ENCODE peak calls at places on chromosomes 7 and 10, in seven cellular contexts. R is astrocyte of the cerebellum; Y is CD8-positive, alpha-beta T cell; V is foreskin fibroblast; S is A549; E is colonic mucosa; W is cardiac muscle cell. O is an unnamed sample.

GRCh38 chr7:112416127-112416526 is 34.1 kb upstream of the IFRD1 start:
- DNase-seq in R (no peak), Y (no peak), V (peak; percentile 67), S (no peak), E (no peak), W (no peak), O (no peak)

GRCh38 chr7:45089314-45089891 is 634 bp upstream of the NACAD start:
- DNase-seq in R (no peak), Y (peak; percentile 49), V (peak; percentile 70), S (peak; percentile 58), E (peak; percentile 54), W (peak; percentile 49), O (peak; percentile 64)

GRCh38 chr7:77199008-77199966 is at the start of gene FGL2:
- DNase-seq in R (peak; percentile 34), Y (no peak), V (peak; percentile 75), S (no peak), E (peak; percentile 70), W (peak; percentile 33), O (peak; percentile 23)

GRCh38 chr10:113897693-113898618 is 43.5 kb downstream of the NHLRC2 start:
- DNase-seq in R (no peak), Y (no peak), V (no peak), S (no peak), E (no peak), W (peak; percentile 57), O (no peak)

GRCh38 chr10:107022600-107023354 is 141.7 kb downstream of the SORCS1 start:
- DNase-seq in R (no peak), Y (no peak), V (peak; percentile 4), S (no peak), E (no peak), W (no peak), O (no peak)

GRCh38 chr7:29214056-29214455 is 19.5 kb downstream of the CHN2 start:
- DNase-seq in R (no peak), Y (no peak), V (no peak), S (no peak), E (no peak), W (no peak), O (no peak)

GRCh38 chr7:21639206-21639868 is 96.5 kb downstream of the DNAH11 start:
- DNase-seq in R (no peak), Y (no peak), V (no peak), S (no peak), E (no peak), W (no peak), O (no peak)

GRCh38 chr7:102840404-102840803 is 72.4 kb upstream of the LRRC17 start:
- DNase-seq in R (no peak), Y (no peak), V (no peak), S (no peak), E (no peak), W (no peak), O (no peak)

GRCh38 chr10:26621889-26622681 is 75.4 kb upstream of the PDSS1 start:
- DNase-seq in R (no peak), Y (no peak), V (peak; percentile 8), S (peak; percentile 34), E (peak; percentile 47), W (peak; percentile 36), O (peak; percentile 26)

GRCh38 chr10:21078410-21079329 is 181.6 kb upstream of the NEBL start:
- DNase-seq in R (peak; percentile 68), Y (no peak), V (peak; percentile 85), S (peak; percentile 55), E (peak; percentile 65), W (peak; percentile 83), O (peak; percentile 59)

GRCh38 chr7:51428226-51428887 is 111.7 kb upstream of the COBL start:
- DNase-seq in R (peak; percentile 4), Y (no peak), V (no peak), S (no peak), E (no peak), W (no peak), O (no peak)

GRCh38 chr10:78551184-78552005 is 517.4 kb upstream of the ZMIZ1 start:
- DNase-seq in R (no peak), Y (no peak), V (no peak), S (no peak), E (no peak), W (no peak), O (no peak)

GRCh38 chr7:78057571-78057970 is 259.0 kb downstream of the PHTF2 start:
- DNase-seq in R (no peak), Y (no peak), V (no peak), S (no peak), E (no peak), W (no peak), O (no peak)

GRCh38 chr7:29896685-29897411 is 90.5 kb downstream of the WIPF3 start:
- DNase-seq in R (no peak), Y (no peak), V (no peak), S (no peak), E (no peak), W (no peak), O (no peak)

GRCh38 chr7:131511774-131512535 is 44.5 kb downstream of the PODXL start:
- DNase-seq in R (no peak), Y (no peak), V (no peak), S (no peak), E (no peak), W (no peak), O (no peak)

GRCh38 chr7:120207037-120207436 is 65.9 kb upstream of the KCND2 start:
- DNase-seq in R (no peak), Y (no peak), V (no peak), S (no peak), E (no peak), W (no peak), O (no peak)

GRCh38 chr7:128178611-128179010 is 62.5 kb upstream of the LEP start:
- DNase-seq in R (no peak), Y (no peak), V (no peak), S (no peak), E (no peak), W (no peak), O (no peak)

GRCh38 chr10:73262105-73262730 is 9.8 kb upstream of the MRPS16 start:
- DNase-seq in R (peak; percentile 11), Y (no peak), V (peak; percentile 90), S (peak; percentile 68), E (no peak), W (no peak), O (no peak)

GRCh38 chr10:30529373-30529998 is 95.5 kb downstream of the MAP3K8 start:
- DNase-seq in R (no peak), Y (peak; percentile 66), V (no peak), S (no peak), E (peak; percentile 49), W (no peak), O (peak; percentile 90)

GRCh38 chr7:29771081-29771832 is 35.1 kb upstream of the WIPF3 start:
- DNase-seq in R (no peak), Y (no peak), V (peak; percentile 4), S (no peak), E (no peak), W (peak; percentile 70), O (no peak)

GRCh38 chr10:22545643-22546042 is 168.7 kb downstream of the PIP4K2A start:
- DNase-seq in R (no peak), Y (no peak), V (no peak), S (no peak), E (no peak), W (no peak), O (no peak)

GRCh38 chr10:31138026-31138553 is 106.4 kb upstream of the ZNF438 start:
- DNase-seq in R (no peak), Y (no peak), V (peak; percentile 50), S (no peak), E (no peak), W (no peak), O (no peak)

GRCh38 chr7:76302299-76303056 is at the start of gene HSPB1:
- DNase-seq in R (peak; percentile 47), Y (no peak), V (peak; percentile 96), S (peak; percentile 73), E (peak; percentile 96), W (peak; percentile 96), O (peak; percentile 80)

GRCh38 chr7:5699951-5700384 is 81.5 kb downstream of the RNF216 start:
- DNase-seq in R (no peak), Y (peak; percentile 48), V (no peak), S (no peak), E (no peak), W (no peak), O (peak; percentile 96)

GRCh38 chr10:110524864-110525242 is 27.1 kb downstream of the DUSP5 start:
- DNase-seq in R (no peak), Y (no peak), V (peak; percentile 49), S (no peak), E (no peak), W (no peak), O (no peak)

GRCh38 chr7:113805976-113806375 is 112.8 kb downstream of the PPP1R3A start:
- DNase-seq in R (no peak), Y (no peak), V (no peak), S (no peak), E (no peak), W (no peak), O (no peak)

GRCh38 chr7:113804475-113805130 is 114.2 kb downstream of the PPP1R3A start:
- DNase-seq in R (no peak), Y (no peak), V (peak; percentile 33), S (no peak), E (no peak), W (no peak), O (no peak)

GRCh38 chr7:113799896-113800295 is 118.9 kb downstream of the PPP1R3A start:
- DNase-seq in R (no peak), Y (no peak), V (no peak), S (no peak), E (no peak), W (no peak), O (no peak)

GRCh38 chr7:113797420-113797995 is 121.3 kb downstream of the PPP1R3A start:
- DNase-seq in R (no peak), Y (no peak), V (peak; percentile 40), S (no peak), E (no peak), W (no peak), O (no peak)

GRCh38 chr7:113801751-113802150 is 117.1 kb downstream of the PPP1R3A start:
- DNase-seq in R (no peak), Y (no peak), V (no peak), S (no peak), E (no peak), W (no peak), O (no peak)
- TF ChIP-seq CTCF in R (no peak), Y (no peak), V (no peak), S (no peak), E (no peak), W (no peak), O (no peak)

GRCh38 chr10:100774223-100774622 is 28.8 kb downstream of the PAX2 start:
- DNase-seq in R (no peak), Y (no peak), V (no peak), S (no peak), E (no peak), W (no peak), O (no peak)
- H3K4me3 ChIP-seq in R (no peak overlapping the region), Y (no peak overlapping the region), V (no peak overlapping the region), S (no peak overlapping the region), E (no peak overlapping the region), W (no peak overlapping the region), O (no peak overlapping the region)

GRCh38 chr7:37674534-37674933 is 9.0 kb upstream of the GPR141 start:
- DNase-seq in R (no peak), Y (no peak), V (no peak), S (no peak), E (no peak), W (no peak), O (no peak)
- TF ChIP-seq CTCF in R (no peak), Y (no peak), V (no peak), S (no peak), E (no peak), W (no peak), O (no peak)

DNA sequence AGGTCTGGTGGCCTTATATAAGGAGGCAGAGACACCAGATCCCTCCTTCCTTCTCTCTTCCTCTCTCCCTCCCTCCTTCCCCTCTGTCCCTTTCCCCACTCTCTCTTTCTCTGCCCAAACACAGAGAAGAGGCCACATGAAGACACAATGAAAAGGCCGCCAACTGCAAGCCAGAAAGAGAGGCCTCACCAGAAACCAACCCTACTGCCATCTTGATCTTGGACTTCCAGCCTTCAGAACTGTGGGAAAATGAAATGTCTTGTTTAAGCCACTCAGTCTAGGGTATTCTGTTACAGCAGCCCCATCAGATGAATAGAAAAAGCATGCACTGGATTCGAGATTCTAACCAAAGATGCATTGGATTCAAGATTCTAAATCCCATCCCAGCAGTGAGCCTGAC is 168.1 kb downstream of the FAM107B start:
- DNase-seq in R (no peak), Y (no peak), V (no peak), S (no peak), E (no peak), W (no peak), O (no peak)
- H3K4me3 ChIP-seq in R (no peak overlapping the region), Y (no peak overlapping the region), V (no peak overlapping the region), S (no peak overlapping the region), E (no peak overlapping the region), W (no peak overlapping the region), O (no peak overlapping the region)

O was measured in GM12865.